ENCODE peak calls at places on chromosomes 4 and X, in six cellular contexts. C is stomach, B is transverse colon, S is suprapubic skin, L is GM23338, K is SK-N-SH. A is an unnamed sample.

GRCh38 chrX:107708762-107709161 is 66.8 kb downstream of the TSC22D3 start:
- DNase-seq in C (no peak), B (no peak), S (no peak), L (no peak), K (no peak), A (no peak)

GRCh38 chr4:172344266-172344772 is 531.1 kb downstream of the GALNTL6 start:
- DNase-seq in C (no peak), B (no peak), S (no peak), L (no peak), K (peak; percentile 41), A (no peak)

GRCh38 chr4:33924239-33924638 is 2320.1 kb downstream of the ARAP2 start:
- DNase-seq in C (no peak), B (no peak), S (no peak), L (peak; percentile 16), K (no peak), A (no peak)

GRCh38 chr4:16442296-16442695 is 216.0 kb upstream of the TAPT1 start:
- DNase-seq in C (no peak), B (no peak), S (no peak), L (no peak), K (no peak), A (no peak)

GRCh38 chrX:8647176-8647575 is 84.8 kb downstream of the ANOS1 start:
- DNase-seq in C (no peak), B (no peak), S (no peak), L (no peak), K (no peak), A (no peak)

GRCh38 chrX:1581132-1581531 is 10.3 kb upstream of the AKAP17A start:
- DNase-seq in C (peak; percentile 58), B (peak; percentile 65), S (no peak), L (peak; percentile 76), K (peak; percentile 61), A (no peak)

GRCh38 chr4:83219344-83219990 is 65.1 kb downstream of the COQ2 start:
- DNase-seq in C (peak; percentile 33), B (peak; percentile 56), S (no peak), L (no peak), K (no peak), A (no peak)

GRCh38 chr4:4502694-4503311 is 39.0 kb downstream of the STX18 start:
- DNase-seq in C (no peak), B (no peak), S (no peak), L (no peak), K (no peak), A (no peak)

GRCh38 chr4:169649545-169650226 is 29.3 kb downstream of the CLCN3 start:
- DNase-seq in C (peak; percentile 38), B (no peak), S (no peak), L (no peak), K (no peak), A (no peak)

GRCh38 chr4:123922847-123923246 is 526.3 kb downstream of the SPRY1 start:
- DNase-seq in C (no peak), B (no peak), S (no peak), L (no peak), K (no peak), A (no peak)

GRCh38 chr4:106312377-106312776 is 3.6 kb downstream of the TBCK start:
- DNase-seq in C (no peak), B (no peak), S (no peak), L (no peak), K (no peak), A (no peak)

GRCh38 chr4:40427138-40427537 is 92.0 kb downstream of the CHRNA9 start:
- DNase-seq in C (no peak), B (no peak), S (no peak), L (no peak), K (no peak), A (no peak)

GRCh38 chrX:98962996-98963395 is 1447.1 kb downstream of the PCDH19 start:
- DNase-seq in C (no peak), B (no peak), S (no peak), L (peak; percentile 20), K (no peak), A (no peak)

GRCh38 chr4:168521736-168522135 is 24.9 kb downstream of the PALLD start:
- DNase-seq in C (no peak), B (no peak), S (no peak), L (no peak), K (no peak), A (no peak)

GRCh38 chrX:10483191-10483808 is 137.1 kb downstream of the MID1 start:
- DNase-seq in C (no peak), B (no peak), S (no peak), L (no peak), K (no peak), A (no peak)

GRCh38 chrX:110244951-110245480 is 72.9 kb downstream of the AMMECR1 start:
- DNase-seq in C (no peak), B (no peak), S (no peak), L (peak; percentile 32), K (no peak), A (no peak)

GRCh38 chr4:55435136-55435535 is 39.4 kb downstream of the TMEM165 start:
- DNase-seq in C (no peak), B (no peak), S (no peak), L (peak; percentile 41), K (no peak), A (no peak)

GRCh38 chr4:1201851-1202525 is 29.6 kb upstream of the SPON2 start:
- DNase-seq in C (peak; percentile 73), B (peak; percentile 83), S (peak; percentile 86), L (no peak), K (peak; percentile 20), A (peak; percentile 96)

GRCh38 chr4:164357957-164358356 is 396.0 kb upstream of the SMIM31 start:
- DNase-seq in C (no peak), B (no peak), S (no peak), L (no peak), K (no peak), A (no peak)

GRCh38 chrX:13364230-13364629 is 44.4 kb upstream of the ATXN3L start:
- DNase-seq in C (no peak), B (no peak), S (no peak), L (no peak), K (no peak), A (no peak)

GRCh38 chr4:157664726-157665125 is 444.2 kb downstream of the GRIA2 start:
- DNase-seq in C (no peak), B (no peak), S (no peak), L (no peak), K (no peak), A (no peak)

GRCh38 chr4:5462254-5462835 is 246.0 kb downstream of the EVC2 start:
- DNase-seq in C (no peak), B (no peak), S (peak; percentile 57), L (no peak), K (no peak), A (no peak)

GRCh38 chr4:74235135-74235534 is 73.1 kb upstream of the EPGN start:
- DNase-seq in C (no peak), B (no peak), S (no peak), L (no peak), K (no peak), A (no peak)

GRCh38 chr4:74228691-74229640 is 71.0 kb downstream of the MTHFD2L start:
- DNase-seq in C (peak; percentile 79), B (peak; percentile 80), S (no peak), L (peak; percentile 93), K (peak; percentile 30), A (no peak)

GRCh38 chr4:74230902-74231499 is 73.1 kb downstream of the MTHFD2L start:
- DNase-seq in C (peak; percentile 52), B (peak; percentile 74), S (no peak), L (no peak), K (no peak), A (no peak)
- TF ChIP-seq POLR2AphosphoS5 in C (peak; percentile 54), B (no peak), S (no peak), L (no peak), K (no peak), A (no peak)

GRCh38 chrX:131830400-131831184 is 192.5 kb upstream of the STK26 start:
- DNase-seq in C (peak; percentile 79), B (peak; percentile 74), S (no peak), L (peak; percentile 89), K (peak; percentile 56), A (no peak)
- TF ChIP-seq POLR2AphosphoS5 in C (no peak), B (no peak), S (no peak), L (peak; percentile 87), K (no peak), A (peak; percentile 48)

DNA sequence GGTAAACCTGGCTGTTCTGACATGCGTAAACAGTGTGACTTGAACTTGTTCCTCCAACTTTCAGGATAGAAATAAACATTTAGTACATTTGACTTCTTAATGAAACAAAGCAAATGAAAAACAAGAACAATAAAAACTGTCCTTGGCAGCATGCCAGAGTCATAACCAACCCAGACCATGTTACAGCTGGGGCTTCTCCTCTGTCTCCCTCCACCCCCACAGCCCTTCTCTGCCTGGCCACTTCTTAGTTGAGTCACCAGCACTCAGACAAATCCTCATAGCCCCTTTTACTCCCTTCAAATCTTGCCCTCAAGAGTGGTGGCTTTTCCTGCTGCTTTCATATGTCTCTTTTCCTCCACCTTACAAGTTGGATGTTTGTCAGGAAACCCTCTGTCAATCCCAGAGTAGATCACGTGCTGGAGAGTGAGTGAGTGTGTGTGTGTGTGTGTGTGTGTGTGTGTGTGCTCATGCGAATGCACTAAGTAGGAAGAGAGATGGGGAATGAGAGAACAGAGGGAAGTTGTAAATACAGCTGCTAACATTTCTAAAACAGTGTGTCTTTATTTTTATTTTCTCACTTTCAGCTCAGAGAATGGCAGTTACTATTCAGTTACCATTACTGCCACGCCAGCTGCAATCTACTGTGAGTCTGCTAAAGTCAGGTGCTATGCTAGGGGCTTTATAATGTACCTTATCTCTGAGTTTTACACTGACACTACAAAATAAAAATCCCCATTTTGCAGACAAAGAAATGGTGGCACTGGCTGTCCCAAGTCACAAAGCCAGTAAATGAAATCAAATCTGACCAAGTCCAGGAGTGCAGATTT is 15.0 kb downstream of the SCARB2 start:
- DNase-seq in C (peak; percentile 54), B (peak; percentile 85), S (no peak), L (peak; percentile 34), K (peak; percentile 61), A (no peak)
- TF ChIP-seq POLR2AphosphoS5 in C (peak; percentile 5), B (no peak), S (no peak), L (no peak), K (peak; percentile 11), A (peak; percentile 59)

DNA sequence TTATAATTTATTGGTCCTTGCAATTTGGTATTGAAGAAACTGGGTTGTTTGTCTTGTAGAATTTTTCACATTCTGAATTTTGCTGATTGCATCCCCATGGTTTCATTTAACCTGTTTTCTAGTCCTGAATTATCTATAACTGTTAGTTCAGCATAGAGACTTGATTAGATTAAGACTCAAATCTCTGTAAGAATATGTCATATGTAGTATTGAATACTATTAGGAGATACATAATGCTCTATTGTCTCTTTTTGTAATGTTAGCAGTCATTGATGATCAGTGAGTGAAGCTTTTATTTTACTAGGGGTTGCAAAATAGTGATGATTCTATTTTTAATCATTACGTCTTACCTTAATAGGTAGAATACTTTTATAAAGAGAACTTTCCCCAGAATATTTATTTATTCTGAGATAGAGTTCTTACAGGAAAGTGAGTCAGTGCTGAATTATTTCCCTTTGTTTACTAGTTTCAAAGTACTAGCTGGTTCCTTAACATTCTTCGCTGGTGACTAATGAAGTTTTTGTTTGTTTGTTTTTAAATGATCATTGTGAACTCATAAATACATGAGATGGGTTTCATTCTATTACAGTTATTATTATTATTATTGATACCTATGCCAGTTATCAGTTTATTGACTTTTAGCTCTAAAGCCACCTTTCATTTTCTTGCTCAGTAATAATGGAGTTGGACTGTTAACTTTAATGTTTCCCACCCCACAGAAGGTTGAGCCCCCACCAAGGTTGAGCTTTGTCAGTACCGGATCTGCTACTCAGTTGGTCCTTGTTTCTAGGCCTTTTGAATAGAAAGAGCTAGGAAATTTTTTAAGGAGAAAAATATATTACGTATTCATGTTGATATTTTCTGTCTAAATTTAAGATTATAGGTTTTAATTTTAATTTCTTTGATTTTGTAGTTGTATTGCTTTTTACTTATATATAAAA is 102.3 kb downstream of the LARP1B start:
- DNase-seq in C (no peak), B (no peak), S (no peak), L (peak; percentile 74), K (no peak), A (no peak)
- TF ChIP-seq POLR2AphosphoS5 in C (no peak), B (no peak), S (no peak), L (no peak), K (no peak), A (no peak)